ENCODE peak calls at places on chromosomes 1 and 21, in six cellular contexts. P is CMK; A is NCI-H1436; D is GM04503; I is stimulated activated CD8-positive, alpha-beta memory T cell treated with anti-CD3 and anti-CD28 coated beads, Interleukin-15, amount 100 ng/mL, for 4 hours; O is heart right ventricle. Y is an unnamed sample.

GRCh38 chr1:93635614-93636543 is 45.8 kb downstream of the BCAR3 start:
- DNase-seq in P (no peak), A (no peak), D (no peak), I (no peak), O (peak), Y (no peak)

GRCh38 chr1:229553621-229554120 is 4.8 kb downstream of the ABCB10 start:
- DNase-seq in P (no peak), A (no peak), D (no peak), I (no peak), O (no peak), Y (no peak)

GRCh38 chr1:246837418-246838117 is 94.2 kb downstream of the AHCTF1 start:
- DNase-seq in P (no peak), A (no peak), D (no peak), I (no peak), O (no peak), Y (no peak)

GRCh38 chr1:94199398-94199797 is 38.0 kb downstream of the ARHGAP29 start:
- DNase-seq in P (no peak), A (no peak), D (no peak), I (no peak), O (no peak), Y (no peak)

GRCh38 chr21:44637018-44637850 is at the start of gene KRTAP10-10:
- DNase-seq in P (no peak), A (no peak), D (no peak), I (no peak), O (no peak), Y (no peak)

GRCh38 chr21:18620421-18620820 is 216.8 kb upstream of the TMPRSS15 start:
- DNase-seq in P (no peak), A (no peak), D (no peak), I (no peak), O (no peak), Y (no peak)

GRCh38 chr21:32278068-32278467 is 781 bp downstream of the MIS18A start:
- DNase-seq in P (no peak), A (no peak), D (no peak), I (no peak), O (no peak), Y (no peak)

GRCh38 chr1:229058111-229058551 is 212.8 kb upstream of the RAB4A start:
- DNase-seq in P (no peak), A (peak), D (no peak), I (peak), O (no peak), Y (no peak)

GRCh38 chr1:61012365-61012764 is 70.0 kb upstream of the NFIA start:
- DNase-seq in P (no peak), A (no peak), D (no peak), I (no peak), O (no peak), Y (no peak)

GRCh38 chr1:59747469-59748014 is 67.2 kb upstream of the HOOK1 start:
- DNase-seq in P (no peak), A (no peak), D (no peak), I (no peak), O (no peak), Y (no peak)

GRCh38 chr21:26170471-26171309 is at the start of gene APP:
- DNase-seq in P (no peak), A (peak), D (no peak), I (peak), O (peak), Y (peak)

GRCh38 chr1:209733409-209734192 is 22.3 kb upstream of the TRAF3IP3 start:
- DNase-seq in P (no peak), A (no peak), D (no peak), I (no peak), O (no peak), Y (no peak)

GRCh38 chr1:169364948-169365347 is 2.6 kb downstream of the NME7 start:
- DNase-seq in P (no peak), A (no peak), D (no peak), I (no peak), O (no peak), Y (no peak)